ENCODE peak calls at places on chromosomes 11 and 22, in nine cellular contexts. W is neural progenitor cell; C is body of pancreas; D is IMR-90; K is GM12865; Q is CD8-positive, alpha-beta T cell; V is cardiac muscle cell; O is A549; I is left lung. S is an unnamed sample.

GRCh38 chr11:71310184-71310583 is 57.8 kb upstream of the SHANK2 start:
- DNase-seq in C (no peak), O (no peak), V (no peak), Q (no peak), W (no peak), D (no peak), I (no peak), K (no peak), S (no peak)

GRCh38 chr22:43304831-43305230 is 38.3 kb downstream of the SCUBE1 start:
- DNase-seq in O (no peak), Q (no peak), I (no peak), W (no peak), K (no peak), C (no peak), D (no peak), V (no peak), S (no peak)

GRCh38 chr22:22928666-22929380 is 41.2 kb downstream of the IGLL5 start:
- DNase-seq in Q (peak), V (no peak), K (peak), I (peak), O (no peak), C (peak), D (peak), W (no peak), S (peak)

GRCh38 chr22:48892571-48893287 is 934.9 kb downstream of the BRD1 start:
- DNase-seq in V (no peak), K (no peak), D (no peak), O (no peak), Q (no peak), W (no peak), I (no peak), C (no peak), S (no peak)

GRCh38 chr11:57476223-57476882 is 16.0 kb downstream of the RTN4RL2 start:
- DNase-seq in W (peak), I (no peak), O (no peak), C (peak), Q (no peak), D (no peak), V (peak), K (peak), S (no peak)

GRCh38 chr11:29173660-29174062 is 843.2 kb downstream of the KCNA4 start:
- DNase-seq in O (peak), W (no peak), K (no peak), V (no peak), Q (no peak), I (no peak), D (peak), C (no peak), S (peak)

GRCh38 chr11:102199673-102200072 is 89.4 kb downstream of the YAP1 start:
- DNase-seq in I (no peak), D (no peak), K (no peak), V (no peak), C (no peak), Q (no peak), W (no peak), O (no peak), S (no peak)

GRCh38 chr11:66479741-66480115 is 506 bp upstream of the DPP3 start:
- DNase-seq in C (no peak), V (no peak), O (peak), K (no peak), Q (no peak), I (no peak), W (no peak), D (no peak), S (no peak)

GRCh38 chr22:27507066-27507715 is 294.4 kb downstream of the MN1 start:
- DNase-seq in O (no peak), C (no peak), I (no peak), W (no peak), D (no peak), Q (no peak), K (no peak), V (no peak), S (peak)

GRCh38 chr22:28112548-28113043 is 193.5 kb upstream of the PITPNB start:
- DNase-seq in I (no peak), D (peak), K (peak), W (peak), Q (no peak), O (no peak), V (peak), C (peak), S (peak)

GRCh38 chr11:10993186-10993585 is 135.3 kb upstream of the ZBED5 start:
- DNase-seq in K (no peak), D (peak), I (no peak), Q (no peak), W (no peak), V (no peak), C (no peak), O (no peak), S (no peak)

GRCh38 chr22:26837784-26838520 is 180.6 kb downstream of the MIAT start:
- DNase-seq in I (no peak), K (no peak), C (no peak), V (no peak), D (no peak), Q (no peak), W (no peak), O (no peak), S (no peak)

GRCh38 chr11:9703280-9703679 is 39.4 kb downstream of the SWAP70 start:
- DNase-seq in I (no peak), K (peak), W (no peak), D (no peak), V (no peak), O (no peak), C (no peak), Q (no peak), S (no peak)

GRCh38 chr11:16611395-16612233 is 126.8 kb upstream of the C11orf58 start:
- DNase-seq in V (peak), C (no peak), K (no peak), D (no peak), Q (no peak), O (no peak), I (no peak), W (peak), S (no peak)

GRCh38 chr11:16615480-16615879 is 123.0 kb upstream of the C11orf58 start:
- DNase-seq in D (no peak), O (no peak), V (no peak), Q (no peak), K (no peak), W (no peak), I (no peak), C (no peak), S (no peak)

GRCh38 chr11:16612234-16612571 is 126.2 kb upstream of the C11orf58 start:
- DNase-seq in I (no peak), O (no peak), W (no peak), D (no peak), V (no peak), C (no peak), Q (no peak), K (no peak), S (no peak)

GRCh38 chr11:16612801-16613400 is 125.5 kb upstream of the C11orf58 start:
- DNase-seq in I (peak), C (no peak), W (peak), V (peak), O (no peak), K (no peak), D (peak), Q (no peak), S (no peak)

GRCh38 chr11:16613401-16614381 is 124.8 kb upstream of the C11orf58 start:
- DNase-seq in D (peak), W (peak), I (peak), O (peak), V (peak), C (peak), Q (peak), K (peak), S (peak)
- H3K4me3 ChIP-seq in D (peak), W (peak), I (peak), O (peak), V (peak), C (no peak), Q (peak), K (no peak), S (peak)

GRCh38 chr22:38705235-38706100 is at the start of gene GTPBP1:
- DNase-seq in K (peak), Q (peak), V (peak), W (peak), C (peak), D (peak), I (peak), O (peak), S (peak)
- TF ChIP-seq CTCF in K (no peak), Q (no peak), V (no peak), W (no peak), C (peak), D (peak), I (peak), O (no peak), S (no peak)

GRCh38 chr11:82734120-82734479 is 436 bp upstream of the FAM181B start:
- DNase-seq in W (no peak), D (no peak), C (no peak), O (no peak), I (no peak), K (no peak), Q (no peak), V (no peak), S (no peak)

GRCh38 chr11:82732734-82733443 is 775 bp downstream of the FAM181B start:
- DNase-seq in Q (no peak), K (no peak), O (no peak), D (no peak), I (no peak), V (peak), C (peak), W (peak), S (no peak)

GRCh38 chr11:82731691-82732277 is 1.9 kb downstream of the FAM181B start:
- DNase-seq in V (no peak), Q (no peak), I (no peak), C (no peak), O (no peak), K (no peak), W (peak), D (no peak), S (no peak)

GRCh38 chr11:82733444-82734119 is at the start of gene FAM181B:
- DNase-seq in D (no peak), K (no peak), I (no peak), C (peak), O (peak), V (peak), Q (no peak), W (peak), S (peak)

GRCh38 chr11:82732348-82732733 is 1.3 kb downstream of the FAM181B start:
- DNase-seq in O (no peak), C (no peak), V (no peak), W (peak), K (no peak), D (no peak), I (no peak), Q (no peak), S (no peak)
- H3K4me3 ChIP-seq in O (peak), C (peak), V (peak), W (peak), K (no peak), D (no peak), I (no peak), Q (no peak), S (no peak)

GRCh38 chr11:87300640-87301381 is 263.1 kb downstream of the TMEM135 start:
- DNase-seq in K (peak), C (no peak), W (no peak), I (no peak), D (peak), Q (no peak), O (no peak), V (no peak), S (no peak)
- TF ChIP-seq CTCF in K (no peak), C (no peak), W (no peak), I (no peak), D (no peak), Q (no peak), O (no peak), V (no peak), S (no peak)